ENCODE peak calls at places on chromosomes 1 and 21, in six cellular contexts. G, I, Y, Q, B and C are unnamed samples.

GRCh38 chr1:40895601-40896000 is 33.4 kb upstream of the CITED4 start:
- DNase-seq in Q (no peak), I (no peak), G (no peak), Y (no peak), B (no peak), C (no peak)

GRCh38 chr1:247111636-247112478 is 7.7 kb upstream of the ZNF669 start:
- DNase-seq in Y (peak; percentile 78), G (peak; percentile 71), Q (peak; percentile 62), I (peak; percentile 73), B (peak; percentile 91), C (peak; percentile 10)

GRCh38 chr1:210669951-210670350 is 341.2 kb downstream of the HHAT start:
- DNase-seq in B (no peak), G (no peak), I (no peak), Y (no peak), Q (no peak), C (no peak)

GRCh38 chr1:219085082-219085481 is 88.6 kb upstream of the LYPLAL1 start:
- DNase-seq in G (no peak), Q (no peak), Y (no peak), I (no peak), B (no peak), C (no peak)

GRCh38 chr1:153963850-153964331 is 554 bp upstream of the SLC39A1 start:
- DNase-seq in G (peak; percentile 48), I (peak; percentile 56), Q (peak; percentile 34), B (peak; percentile 82), Y (peak; percentile 78), C (no peak)

GRCh38 chr1:166029196-166029965 is 137.4 kb downstream of the FAM78B start:
- DNase-seq in Q (no peak), I (no peak), G (no peak), B (no peak), Y (no peak), C (no peak)

GRCh38 chr1:179251675-179252074 is 22.2 kb upstream of the ABL2 start:
- DNase-seq in I (no peak), G (no peak), B (no peak), Q (no peak), Y (no peak), C (no peak)

GRCh38 chr1:225890346-225891228 is 1.6 kb upstream of the LEFTY1 start:
- DNase-seq in B (no peak), Q (no peak), G (no peak), Y (no peak), I (peak; percentile 58), C (no peak)

GRCh38 chr1:89990976-89991831 is 3.7 kb upstream of the ZNF326 start:
- DNase-seq in I (no peak), Y (no peak), G (no peak), Q (no peak), B (no peak), C (no peak)

GRCh38 chr21:33011462-33011861 is 14.3 kb upstream of the OLIG2 start:
- DNase-seq in Y (no peak), Q (peak; percentile 29), G (no peak), I (no peak), B (no peak), C (peak; percentile 16)

GRCh38 chr1:159970932-159971342 is 16.9 kb upstream of the SLAMF9 start:
- DNase-seq in Y (no peak), B (no peak), Q (no peak), G (no peak), I (peak; percentile 53), C (no peak)

GRCh38 chr21:45130324-45130774 is 56.0 kb downstream of the ADARB1 start:
- DNase-seq in Y (no peak), Q (peak; percentile 72), G (peak; percentile 57), B (no peak), I (no peak), C (no peak)

GRCh38 chr21:34814529-34814951 is 145.7 kb downstream of the CLIC6 start:
- DNase-seq in I (no peak), Q (no peak), Y (no peak), B (no peak), G (no peak), C (no peak)

GRCh38 chr1:44012941-44013609 is 18.2 kb downstream of the SLC6A9 start:
- DNase-seq in I (peak; percentile 29), Q (no peak), B (no peak), G (no peak), Y (no peak), C (no peak)

GRCh38 chr1:113783254-113784103 is 24.2 kb upstream of the PHTF1 start:
- DNase-seq in Y (no peak), I (peak; percentile 40), G (no peak), Q (peak; percentile 56), B (no peak), C (no peak)

GRCh38 chr1:12316331-12316730 is 86.5 kb downstream of the VPS13D start:
- DNase-seq in Q (no peak), B (no peak), I (no peak), Y (no peak), G (no peak), C (no peak)

GRCh38 chr21:28334407-28334806 is 658.3 kb downstream of the LTN1 start:
- DNase-seq in Y (no peak), B (no peak), Q (no peak), I (no peak), G (no peak), C (no peak)

GRCh38 chr1:218299416-218299815 is 14.3 kb downstream of the RRP15 start:
- DNase-seq in Y (no peak), B (no peak), Q (no peak), I (no peak), G (no peak), C (peak; percentile 51)

GRCh38 chr1:22352896-22353295 is 98.8 kb upstream of the ZBTB40 start:
- DNase-seq in Q (no peak), Y (no peak), B (no peak), I (no peak), G (no peak), C (no peak)

GRCh38 chr1:180027949-180028445 is 73.4 kb downstream of the CEP350 start:
- DNase-seq in Q (no peak), Y (no peak), B (no peak), G (no peak), I (no peak), C (peak; percentile 16)

GRCh38 chr1:48471603-48472576 is at the start of gene SPATA6:
- DNase-seq in Q (peak; percentile 99), I (peak; percentile 98), B (peak; percentile 99), G (peak; percentile 98), Y (peak; percentile 98), C (peak; percentile 89)

GRCh38 chr21:34827445-34828235 is 158.8 kb downstream of the CLIC6 start:
- DNase-seq in I (no peak), Y (no peak), G (no peak), B (no peak), Q (no peak), C (no peak)

GRCh38 chr1:42784946-42785693 is at the start of gene TMEM269:
- DNase-seq in G (no peak), B (peak; percentile 79), Y (no peak), I (peak; percentile 10), Q (peak; percentile 18), C (no peak)

GRCh38 chr1:205569411-205570172 is 62.2 kb downstream of the ELK4 start:
- DNase-seq in I (no peak), G (no peak), Y (peak; percentile 67), Q (no peak), B (no peak), C (no peak)
- H3K4me3 ChIP-seq in I (no peak overlapping the region), G (no peak overlapping the region), Y (peak overlapping the region; percentile 51), Q (no peak overlapping the region), B (peak overlapping the region; percentile 28), C (no peak overlapping the region)

DNA sequence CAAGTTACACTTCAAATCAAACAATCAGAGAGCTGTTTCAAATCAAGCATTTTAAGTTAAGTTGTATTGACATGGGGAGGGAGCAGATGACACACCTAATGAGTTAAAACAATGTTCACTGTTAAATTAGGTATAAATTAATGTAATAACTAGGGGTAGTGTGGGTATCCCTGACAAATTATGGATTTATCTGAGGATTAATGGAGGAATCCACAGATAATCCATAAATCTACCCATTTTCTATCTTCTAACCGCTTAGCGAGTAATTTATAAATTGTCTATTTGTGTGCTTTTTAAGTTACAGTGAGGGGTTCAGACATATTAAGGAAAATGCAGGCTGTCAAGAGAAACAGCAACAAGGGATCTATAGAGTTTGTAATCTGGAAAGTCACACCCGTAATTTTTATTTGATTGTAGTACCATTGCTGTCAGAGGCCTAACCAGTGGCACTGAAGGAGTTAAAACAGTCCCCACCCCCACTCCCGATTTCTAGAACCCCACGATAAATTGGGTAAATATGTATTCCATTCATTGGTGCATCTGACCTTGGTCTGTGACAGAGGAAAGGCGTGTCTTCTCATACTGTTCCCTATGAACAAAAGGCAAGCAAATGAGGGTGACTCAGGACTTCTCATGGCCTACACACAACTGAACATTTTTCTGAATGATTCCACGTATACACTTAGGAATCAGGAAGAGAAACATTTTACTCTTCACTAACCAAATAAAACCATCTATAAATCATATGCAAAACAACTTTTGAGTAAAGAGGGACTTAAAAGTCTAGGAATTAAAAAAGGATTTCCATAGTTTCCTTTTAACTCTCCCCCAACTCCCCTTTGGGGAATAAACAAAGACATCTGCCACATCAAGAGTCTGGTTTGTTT is 7.4 kb downstream of the IRF2BP2 start:
- DNase-seq in I (peak; percentile 67), B (no peak), Y (no peak), Q (peak; percentile 69), G (no peak), C (peak; percentile 86)
- TF ChIP-seq CTCF in I (no peak), B (no peak), Y (no peak), Q (no peak), G (no peak), C (no peak)

GRCh38 chr1:15212989-15213291 is 34.1 kb upstream of the FHAD1 start:
- DNase-seq in Y (no peak), Q (no peak), G (no peak), I (no peak), B (no peak), C (no peak)

GRCh38 chr1:15213333-15213732 is 33.7 kb upstream of the FHAD1 start:
- DNase-seq in B (no peak), Q (peak; percentile 53), G (peak; percentile 31), I (no peak), Y (no peak), C (peak; percentile 32)

GRCh38 chr1:15212216-15212988 is 34.6 kb upstream of the FHAD1 start:
- DNase-seq in G (no peak), Q (peak; percentile 44), Y (no peak), B (no peak), I (no peak), C (no peak)

GRCh38 chr1:15211424-15211823 is 35.6 kb upstream of the FHAD1 start:
- DNase-seq in B (no peak), I (no peak), G (no peak), Y (no peak), Q (no peak), C (no peak)

DNA sequence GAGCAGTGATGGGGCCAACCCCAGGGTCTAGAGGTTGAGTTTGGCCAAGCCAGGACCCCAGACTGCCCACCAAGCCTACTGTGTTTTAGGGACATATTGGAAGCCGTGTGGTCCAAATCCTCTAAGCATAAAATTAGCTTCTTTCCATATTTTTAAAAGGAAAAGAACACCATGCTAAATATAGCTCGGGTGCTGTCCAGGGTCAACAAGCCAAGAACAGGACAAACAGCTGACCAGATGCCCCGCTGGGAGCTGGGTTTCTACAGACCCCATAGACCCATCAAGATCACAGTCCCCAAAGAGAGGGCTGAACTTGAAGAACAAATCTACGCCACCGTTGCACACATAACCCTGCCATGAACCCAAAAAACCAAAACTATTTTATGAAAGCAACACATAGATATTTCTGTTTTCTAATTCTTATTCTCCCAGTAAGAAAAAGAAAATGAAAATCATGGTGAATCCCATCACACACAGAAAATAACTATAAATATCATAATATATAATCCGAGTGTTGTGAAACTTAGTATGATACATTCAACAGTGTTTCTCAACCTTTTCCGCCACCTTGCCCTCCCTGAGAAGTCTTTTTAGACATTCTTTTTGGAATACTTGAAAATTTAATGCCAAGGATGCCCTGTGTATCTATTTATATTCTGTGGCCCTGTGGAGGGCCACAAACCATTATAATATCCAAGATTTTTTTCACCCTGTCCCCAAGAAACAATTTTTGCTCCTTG is 36.2 kb upstream of the FHAD1 start:
- DNase-seq in I (no peak), Y (no peak), B (no peak), G (no peak), Q (no peak), C (no peak)
- H3K4me3 ChIP-seq in I (no peak overlapping the region), Y (no peak overlapping the region), B (no peak overlapping the region), G (no peak overlapping the region), Q (no peak overlapping the region), C (no peak overlapping the region)

GRCh38 chr1:25905680-25906643 is at the start of gene STMN1:
- DNase-seq in B (peak; percentile 95), I (peak; percentile 93), Q (peak; percentile 87), Y (peak; percentile 93), G (peak; percentile 93), C (peak; percentile 79)
- TF ChIP-seq CTCF in B (no peak), I (no peak), Q (no peak), Y (no peak), G (no peak), C (no peak)